ENCODE peak calls at places on chromosome 2, in nine cellular contexts. T is ovary; D is CD4-positive, alpha-beta memory T cell; Y is lung; E is adrenal gland; B is CD8-positive, alpha-beta T cell; U is thoracic aorta; M is cardiac muscle cell; A is sigmoid colon. Z is an unnamed sample. For H3K27me3, the result is how much of the 10 kb centered on the place peaks cover.

GRCh38 chr2:26429779-26430654 is 28.3 kb downstream of the DRC1 start:
- DNase-seq in E (no peak), A (no peak), U (no peak), D (no peak), Y (no peak), B (no peak), M (no peak), T (no peak), Z (no peak)

GRCh38 chr2:13006829-13007715 is 290.3 kb downstream of the TRIB2 start:
- DNase-seq in E (peak), B (peak), Y (peak), D (peak), M (peak), U (peak), T (peak), A (peak), Z (peak)

GRCh38 chr2:27264253-27264752 is 1.5 kb upstream of the SLC30A3 start:
- DNase-seq in Y (no peak), B (no peak), M (peak), T (no peak), A (no peak), U (no peak), E (no peak), D (peak), Z (peak)

GRCh38 chr2:233470007-233470687 is 96.4 kb downstream of the USP40 start:
- DNase-seq in Y (no peak), M (no peak), A (peak), U (no peak), E (peak), D (no peak), T (peak), B (no peak), Z (no peak)

GRCh38 chr2:230097841-230098240 is 29.1 kb upstream of the SLC16A14 start:
- DNase-seq in A (no peak), Y (no peak), D (no peak), E (no peak), B (no peak), T (no peak), M (no peak), U (no peak), Z (no peak)

GRCh38 chr2:214536625-214537024 is 125.8 kb downstream of the VWC2L start:
- DNase-seq in D (no peak), U (no peak), M (no peak), A (no peak), E (no peak), B (no peak), T (no peak), Y (no peak), Z (no peak)

GRCh38 chr2:239041062-239041461 is 193.2 kb downstream of the TWIST2 start:
- DNase-seq in T (no peak), U (no peak), E (no peak), D (no peak), Y (no peak), M (no peak), A (peak), B (no peak), Z (no peak)

GRCh38 chr2:121076885-121077549 is 208.0 kb downstream of the TFCP2L1 start:
- DNase-seq in D (peak), A (no peak), B (peak), E (peak), M (peak), T (peak), Y (peak), U (no peak), Z (peak)

GRCh38 chr2:64831977-64832328 is 157.2 kb upstream of the SLC1A4 start:
- DNase-seq in Y (no peak), D (no peak), A (no peak), B (no peak), E (no peak), U (no peak), T (no peak), M (no peak), Z (no peak)

GRCh38 chr2:159290289-159290907 is 3.9 kb upstream of the WDSUB1 start:
- DNase-seq in B (no peak), M (no peak), T (no peak), Y (peak), D (peak), E (peak), A (no peak), U (no peak), Z (no peak)

GRCh38 chr2:217774232-217774631 is 228.6 kb downstream of the TNS1 start:
- DNase-seq in T (no peak), M (no peak), A (no peak), E (no peak), Y (no peak), D (no peak), B (no peak), U (no peak), Z (no peak)

GRCh38 chr2:80007722-80008503 is 296.6 kb downstream of the LRRTM1 start:
- DNase-seq in Y (no peak), A (no peak), T (no peak), B (no peak), U (no peak), D (no peak), M (no peak), E (no peak), Z (peak)

GRCh38 chr2:118696786-118697465 is 150.5 kb downstream of the EN1 start:
- DNase-seq in A (no peak), Y (no peak), B (no peak), D (no peak), M (no peak), E (no peak), U (no peak), T (no peak), Z (no peak)

GRCh38 chr2:174840436-174840835 is 76.2 kb upstream of the CHRNA1 start:
- DNase-seq in D (no peak), U (no peak), Y (no peak), A (no peak), T (no peak), E (no peak), M (no peak), B (no peak), Z (no peak)

GRCh38 chr2:225670111-225670974 is 270.8 kb downstream of the NYAP2 start:
- DNase-seq in B (no peak), M (peak), T (no peak), A (no peak), Y (no peak), U (no peak), E (no peak), D (no peak), Z (no peak)

GRCh38 chr2:15191801-15192200 is 369.3 kb downstream of the NBAS start:
- DNase-seq in E (no peak), T (no peak), B (no peak), Y (no peak), D (no peak), U (no peak), M (no peak), A (no peak), Z (no peak)

GRCh38 chr2:192424243-192424642 is 229.5 kb upstream of the TMEFF2 start:
- DNase-seq in M (no peak), U (no peak), D (no peak), B (no peak), A (no peak), T (no peak), E (no peak), Y (no peak), Z (no peak)

GRCh38 chr2:108271691-108272253 is 16.9 kb upstream of the SULT1C2 start:
- DNase-seq in B (no peak), Y (no peak), M (no peak), T (no peak), E (peak), U (no peak), D (no peak), A (peak), Z (no peak)

GRCh38 chr2:192500550-192501200 is 305.9 kb upstream of the TMEFF2 start:
- DNase-seq in D (no peak), M (no peak), B (no peak), E (no peak), U (no peak), Y (no peak), T (no peak), A (no peak), Z (no peak)

GRCh38 chr2:50856112-50856511 is 175.8 kb downstream of the NRXN1 start:
- DNase-seq in U (no peak), Y (no peak), D (no peak), E (no peak), M (no peak), A (no peak), T (no peak), B (no peak), Z (no peak)

GRCh38 chr2:231187736-231188505 is 10.5 kb upstream of the ARMC9 start:
- DNase-seq in T (peak), Y (no peak), A (peak), B (no peak), U (peak), D (no peak), E (peak), M (no peak), Z (no peak)

GRCh38 chr2:37570773-37571570 is 100.5 kb downstream of the CDC42EP3 start:
- DNase-seq in D (no peak), T (no peak), M (no peak), Y (no peak), U (no peak), B (no peak), A (no peak), E (no peak), Z (no peak)
- H3K4me3 ChIP-seq in D (no peak), T (no peak), M (no peak), Y (no peak), U (no peak), B (no peak), A (no peak), E (no peak), Z (no peak)

GRCh38 chr2:170717991-170718589 is 3.0 kb downstream of the SP5 start:
- DNase-seq in T (no peak), E (no peak), A (no peak), U (no peak), D (no peak), M (no peak), Y (no peak), B (no peak), Z (no peak)

GRCh38 chr2:170716851-170717598 is 1.9 kb downstream of the SP5 start:
- DNase-seq in T (no peak), D (peak), A (peak), M (peak), U (no peak), E (no peak), B (no peak), Y (peak), Z (peak)

GRCh38 chr2:170719810-170720209 is 4.7 kb downstream of the SP5 start:
- DNase-seq in U (no peak), E (no peak), D (no peak), Y (no peak), T (no peak), B (no peak), M (no peak), A (no peak), Z (no peak)

GRCh38 chr2:170715932-170716777 is 1.0 kb downstream of the SP5 start:
- DNase-seq in A (peak), Y (no peak), D (peak), M (no peak), T (no peak), E (no peak), U (no peak), B (no peak), Z (peak)

GRCh38 chr2:170717599-170717963 is 2.4 kb downstream of the SP5 start:
- DNase-seq in A (no peak), T (no peak), Y (no peak), U (no peak), E (no peak), B (no peak), M (no peak), D (no peak), Z (no peak)
- H3K27me3 ChIP-seq in A (half or more), T (under half), Y (under half), U (under half), E (under half), B (under half), M (half or more), D (under half), Z (half or more)

DNA sequence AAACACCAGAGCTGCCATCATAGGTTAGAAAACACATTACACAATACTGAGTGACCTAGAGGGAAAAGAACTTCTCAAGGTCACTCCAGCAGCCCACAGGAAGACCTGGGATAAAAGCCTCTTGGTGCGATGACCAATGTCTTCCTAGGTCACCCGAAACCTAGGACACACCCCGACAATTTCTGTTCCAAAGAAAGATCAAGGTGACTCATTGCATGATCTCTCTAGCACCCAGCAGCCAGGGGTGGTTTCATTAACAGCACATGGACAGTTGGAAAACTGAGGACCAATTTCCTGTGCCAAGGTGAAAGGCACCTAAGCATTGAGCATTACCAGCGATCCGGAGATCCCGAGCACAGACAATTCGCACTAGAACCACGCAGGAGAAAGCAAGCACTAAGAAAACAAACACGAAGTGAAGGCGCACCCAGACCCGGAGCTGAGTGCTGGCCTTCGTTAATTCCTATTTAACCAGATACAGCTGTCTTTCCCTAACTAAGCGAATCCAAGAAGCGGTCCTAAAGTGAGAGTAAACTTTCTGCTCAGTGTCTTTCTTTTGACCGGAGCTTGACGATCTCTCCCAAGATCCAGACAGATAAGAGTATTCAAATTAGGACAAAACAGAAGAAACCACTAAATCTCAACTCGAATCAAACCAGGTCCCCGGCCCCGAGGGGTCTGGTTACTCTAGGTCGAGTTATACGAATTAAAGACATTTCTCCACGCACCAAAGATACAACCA is 1.4 kb downstream of the CACNB4 start:
- DNase-seq in Y (no peak), U (no peak), M (peak), D (no peak), T (no peak), A (no peak), E (peak), B (no peak), Z (peak)
- H3K4me3 ChIP-seq in Y (peak), U (peak), M (peak), D (peak), T (peak), A (peak), E (peak), B (peak), Z (peak)

GRCh38 chr2:176152350-176153181 is 1.2 kb downstream of the HOXD4 start:
- DNase-seq in Y (no peak), D (no peak), T (no peak), E (no peak), B (no peak), M (no peak), U (no peak), A (no peak), Z (peak)
- H3K27me3 ChIP-seq in Y (under half), D (half or more), T (under half), E (under half), B (under half), M (half or more), U (under half), A (half or more), Z (half or more)

DNA sequence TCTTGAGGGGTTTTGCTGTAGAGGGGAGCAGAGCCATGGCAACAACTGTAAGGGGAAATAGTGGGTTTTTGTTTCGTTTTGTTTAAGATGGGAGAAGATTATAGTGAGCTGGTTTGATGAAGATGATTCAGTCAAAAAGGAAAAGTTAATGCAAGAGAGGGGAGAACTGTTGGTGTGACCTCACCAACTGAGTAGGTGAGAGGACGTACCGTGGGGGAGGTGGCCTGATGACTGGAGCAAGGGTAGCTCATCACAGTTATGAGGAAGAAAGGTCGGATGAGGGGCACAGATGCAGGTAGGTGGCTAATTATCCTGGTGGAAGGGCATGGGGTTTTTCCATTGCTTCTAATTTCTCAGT is 10.7 kb downstream of the ITGA6 start:
- DNase-seq in M (no peak), A (no peak), E (no peak), Y (no peak), B (no peak), U (no peak), T (no peak), D (peak), Z (no peak)
- H3K4me3 ChIP-seq in M (no peak), A (no peak), E (no peak), Y (no peak), B (peak), U (peak), T (no peak), D (peak), Z (no peak)

DNA sequence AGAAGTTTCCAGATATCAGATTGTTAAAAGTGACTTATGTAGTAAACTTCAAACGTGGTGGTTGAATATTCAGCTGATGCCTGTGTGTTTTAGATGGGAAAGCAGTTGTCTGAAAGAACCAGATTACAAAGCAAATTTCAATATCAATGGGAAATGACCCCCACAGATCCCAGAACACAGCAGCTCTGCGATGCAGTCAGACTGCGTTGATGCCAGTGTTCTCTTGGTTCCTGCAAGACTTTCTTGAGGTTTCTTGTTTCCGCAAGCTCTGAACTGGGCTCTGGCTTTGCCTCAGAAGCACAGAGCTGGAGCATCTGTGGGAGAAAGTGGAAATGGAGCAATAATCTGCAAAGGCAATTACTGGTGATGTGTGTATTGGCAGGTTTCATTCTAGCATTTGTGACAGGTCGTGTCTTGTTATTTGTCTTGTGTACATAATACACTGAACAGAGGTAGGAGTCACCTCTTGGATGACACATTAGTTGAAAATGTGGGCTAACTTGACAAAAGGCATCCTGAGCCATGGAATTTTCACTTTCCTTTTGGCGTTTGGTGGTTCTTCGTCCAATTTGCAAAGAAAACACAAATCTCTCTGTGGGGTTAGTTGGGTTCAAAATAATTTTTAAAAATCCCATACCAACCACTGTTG is 10.8 kb upstream of the LYPD6B start:
- DNase-seq in U (no peak), T (no peak), A (no peak), B (no peak), Y (no peak), D (no peak), M (no peak), E (no peak), Z (peak)
- H3K27me3 ChIP-seq in U (under half), T (under half), A (under half), B (under half), Y (under half), D (under half), M (under half), E (under half), Z (under half)

GRCh38 chr2:88855620-88856408 is 164.3 kb downstream of the RPIA start:
- DNase-seq in U (no peak), E (no peak), T (no peak), D (no peak), B (no peak), A (no peak), Y (no peak), M (no peak), Z (no peak)

GRCh38 chr2:88857951-88858406 is 166.5 kb downstream of the RPIA start:
- DNase-seq in B (no peak), Y (no peak), U (no peak), E (no peak), T (no peak), D (no peak), M (peak), A (no peak), Z (peak)

GRCh38 chr2:88859461-88859860 is 168.0 kb downstream of the RPIA start:
- DNase-seq in T (no peak), M (no peak), B (no peak), U (no peak), Y (no peak), A (no peak), E (no peak), D (no peak), Z (no peak)

GRCh38 chr2:88856409-88857135 is 165.1 kb downstream of the RPIA start:
- DNase-seq in D (no peak), B (no peak), A (no peak), Y (no peak), T (no peak), U (no peak), E (no peak), M (no peak), Z (no peak)

GRCh38 chr2:88857274-88857741 is 165.8 kb downstream of the RPIA start:
- DNase-seq in U (no peak), Y (no peak), A (no peak), D (no peak), B (no peak), M (no peak), E (no peak), T (no peak), Z (no peak)
- H3K4me3 ChIP-seq in U (no peak), Y (no peak), A (no peak), D (no peak), B (no peak), M (no peak), E (no peak), T (no peak), Z (no peak)

GRCh38 chr2:169366066-169366465 is 3.7 kb upstream of the LRP2 start:
- DNase-seq in B (no peak), E (no peak), U (no peak), T (no peak), M (no peak), A (no peak), D (no peak), Y (no peak), Z (no peak)
- H3K27me3 ChIP-seq in B (under half), E (under half), U (under half), T (under half), M (under half), A (under half), D (under half), Y (under half), Z (under half)